ENCODE peak calls at places on chromosomes 4 and X, in five cellular contexts. N, Y, F, P and V are unnamed samples.

GRCh38 chrX:154458116-154458953 is at the start of gene PLXNA3:
- DNase-seq in N (no peak), Y (peak), F (no peak), P (no peak), V (peak)

GRCh38 chr4:8818063-8818881 is 53.4 kb downstream of the HMX1 start:
- DNase-seq in N (no peak), Y (no peak), F (no peak), P (no peak), V (peak)

GRCh38 chr4:80017125-80017854 is 55.7 kb downstream of the ANTXR2 start:
- DNase-seq in N (no peak), Y (no peak), F (no peak), P (no peak), V (no peak)

GRCh38 chrX:32896132-32896531 is 315.2 kb downstream of the DMD start:
- DNase-seq in N (no peak), Y (no peak), F (no peak), P (no peak), V (no peak)

GRCh38 chr4:118920247-118920646 is 31.6 kb downstream of the SYNPO2 start:
- DNase-seq in N (no peak), Y (no peak), F (no peak), P (no peak), V (no peak)

GRCh38 chrX:26557691-26558321 is 341.8 kb downstream of the MAGEB5 start:
- DNase-seq in N (no peak), Y (no peak), F (no peak), P (no peak), V (peak)

GRCh38 chr4:6499241-6499605 is 26.8 kb upstream of the PPP2R2C start:
- DNase-seq in N (no peak), Y (no peak), F (no peak), P (no peak), V (no peak)

GRCh38 chr4:73831569-73831968 is 4.9 kb upstream of the CXCL6 start:
- DNase-seq in N (no peak), Y (no peak), F (no peak), P (no peak), V (no peak)

GRCh38 chr4:177728361-177729152 is 286.3 kb upstream of the AGA start:
- DNase-seq in N (peak), Y (peak), F (no peak), P (no peak), V (no peak)

GRCh38 chrX:48589482-48590162 is 7.7 kb upstream of the WDR13 start:
- DNase-seq in N (no peak), Y (peak), F (no peak), P (no peak), V (no peak)

GRCh38 chr4:123984881-123985280 is 588.3 kb downstream of the SPRY1 start:
- DNase-seq in N (no peak), Y (no peak), F (no peak), P (no peak), V (no peak)

GRCh38 chr4:83390965-83391364 is 56.3 kb upstream of the HPSE start:
- DNase-seq in N (no peak), Y (no peak), F (no peak), P (no peak), V (no peak)

GRCh38 chr4:157779084-157779483 is 393.7 kb downstream of the GASK1B start:
- DNase-seq in N (no peak), Y (no peak), F (no peak), P (no peak), V (no peak)

GRCh38 chr4:27094785-27095184 is 234.1 kb downstream of the STIM2 start:
- DNase-seq in N (no peak), Y (no peak), F (no peak), P (no peak), V (no peak)

GRCh38 chr4:67084801-67085200 is 460.5 kb downstream of the CENPC start:
- DNase-seq in N (no peak), Y (no peak), F (no peak), P (no peak), V (no peak)

GRCh38 chr4:88763075-88763474 is 65.4 kb upstream of the NAP1L5 start:
- DNase-seq in N (no peak), Y (no peak), F (no peak), P (no peak), V (no peak)

GRCh38 chr4:96352051-96352517 is 512.2 kb downstream of the PDHA2 start:
- DNase-seq in N (peak), Y (peak), F (no peak), P (no peak), V (peak)

GRCh38 chrX:57121162-57121741 is at the start of gene SPIN2B:
- DNase-seq in N (peak), Y (peak), F (peak), P (peak), V (peak)

GRCh38 chr4:151409470-151410313 is 716 bp downstream of the FHIP1A start:
- DNase-seq in N (peak), Y (no peak), F (no peak), P (no peak), V (peak)

GRCh38 chr4:83125738-83126141 is 11.2 kb upstream of the PLAC8 start:
- DNase-seq in N (no peak), Y (no peak), F (no peak), P (no peak), V (no peak)

GRCh38 chr4:143625632-143626031 is 74.8 kb downstream of the FREM3 start:
- DNase-seq in N (no peak), Y (no peak), F (no peak), P (no peak), V (no peak)

GRCh38 chr4:139035650-139036049 is 20.1 kb downstream of the NOCT start:
- DNase-seq in N (no peak), Y (no peak), F (no peak), P (no peak), V (no peak)

GRCh38 chr4:78691333-78691732 is 84.8 kb upstream of the BMP2K start:
- DNase-seq in N (no peak), Y (peak), F (no peak), P (no peak), V (no peak)

GRCh38 chr4:171130126-171130801 is 682.9 kb upstream of the GALNTL6 start:
- DNase-seq in N (peak), Y (no peak), F (no peak), P (no peak), V (no peak)
- TF ChIP-seq ATF2 in N (no peak), Y (no peak), F (no peak), P (no peak), V (no peak)

DNA sequence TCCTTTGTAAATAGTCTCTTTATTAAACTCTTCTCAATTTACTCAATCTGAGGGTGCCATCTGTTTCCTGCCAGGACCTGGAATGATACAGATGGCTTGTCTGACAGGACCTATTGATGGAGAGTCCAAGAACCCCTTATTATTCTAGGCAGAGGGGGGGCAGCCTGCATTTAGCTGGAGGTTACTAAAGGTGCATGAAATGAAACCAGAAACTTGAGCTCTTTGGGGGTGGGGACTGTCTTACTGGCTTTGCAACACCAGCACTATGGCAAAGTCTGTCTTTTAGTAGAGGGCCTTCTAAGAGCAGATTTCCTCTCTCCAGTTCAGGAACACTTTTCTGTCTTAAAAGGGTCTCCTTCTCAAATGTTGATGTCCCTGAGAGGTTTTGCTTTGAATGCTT is 162.4 kb upstream of the MED14 start:
- DNase-seq in N (no peak), Y (no peak), F (no peak), P (no peak), V (no peak)
- TF ChIP-seq ATF2 in N (no peak), Y (no peak), F (no peak), P (no peak), V (no peak)

GRCh38 chr4:155532373-155532772 is 134.3 kb upstream of the GUCY1A1 start:
- DNase-seq in N (no peak), Y (no peak), F (no peak), P (no peak), V (no peak)
- TF ChIP-seq ATF2 in N (no peak), Y (no peak), F (no peak), P (no peak), V (no peak)

GRCh38 chrX:39674771-39675553 is 422.8 kb downstream of the BCOR start:
- DNase-seq in N (no peak), Y (no peak), F (no peak), P (no peak), V (no peak)
- TF ChIP-seq ATF2 in N (no peak), Y (no peak), F (no peak), P (no peak), V (no peak)

DNA sequence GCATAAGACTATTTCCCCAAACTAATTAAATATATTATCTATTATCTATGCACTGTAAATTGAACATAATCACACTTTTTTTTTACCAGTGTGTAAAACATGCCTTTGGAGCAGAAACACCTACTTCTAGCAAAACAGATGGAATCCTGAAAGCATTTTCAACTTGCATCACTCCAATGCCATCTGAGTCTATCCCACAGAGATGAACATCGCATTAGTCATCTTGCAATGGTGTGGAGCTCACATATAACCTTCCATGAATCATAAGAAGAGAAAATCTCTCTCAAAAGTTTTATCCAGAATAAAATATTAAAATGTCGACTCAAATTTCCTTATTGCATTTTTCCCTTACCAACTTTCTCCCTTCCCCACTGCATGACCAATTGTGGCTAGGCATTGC is 406.7 kb upstream of the ACTRT1 start:
- DNase-seq in N (no peak), Y (no peak), F (no peak), P (no peak), V (no peak)
- TF ChIP-seq ATF2 in N (no peak), Y (no peak), F (no peak), P (no peak), V (no peak)

GRCh38 chrX:16934212-16934611 is 12.2 kb upstream of the REPS2 start:
- DNase-seq in N (no peak), Y (no peak), F (no peak), P (no peak), V (no peak)

GRCh38 chrX:16931855-16932254 is 14.6 kb upstream of the REPS2 start:
- DNase-seq in N (no peak), Y (no peak), F (no peak), P (no peak), V (no peak)

GRCh38 chrX:16924631-16925239 is 21.7 kb upstream of the REPS2 start:
- DNase-seq in N (no peak), Y (no peak), F (no peak), P (no peak), V (no peak)

GRCh38 chrX:16931371-16931770 is 15.1 kb upstream of the REPS2 start:
- DNase-seq in N (no peak), Y (peak), F (no peak), P (no peak), V (no peak)

DNA sequence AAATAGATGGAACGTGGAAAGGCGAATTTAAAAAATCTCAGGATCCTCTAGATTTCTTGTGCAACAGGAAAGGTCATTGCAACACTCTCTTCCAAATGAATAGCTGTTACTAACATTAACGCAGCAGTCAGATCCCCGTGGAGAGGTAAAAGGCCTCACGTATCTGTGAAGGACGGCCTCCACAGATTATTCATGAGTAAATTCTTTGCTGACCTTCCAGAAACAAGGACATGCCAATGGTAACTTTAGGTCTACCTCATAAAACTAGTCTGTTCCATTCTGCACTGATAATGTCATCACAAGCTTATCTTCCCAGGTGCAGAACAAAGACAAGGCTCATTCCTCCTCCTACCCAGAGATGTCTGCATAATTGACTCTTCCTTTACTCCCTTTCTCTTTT is 16.1 kb upstream of the REPS2 start:
- DNase-seq in N (no peak), Y (peak), F (no peak), P (no peak), V (no peak)
- TF ChIP-seq ATF2 in N (no peak), Y (no peak), F (no peak), P (no peak), V (no peak)

DNA sequence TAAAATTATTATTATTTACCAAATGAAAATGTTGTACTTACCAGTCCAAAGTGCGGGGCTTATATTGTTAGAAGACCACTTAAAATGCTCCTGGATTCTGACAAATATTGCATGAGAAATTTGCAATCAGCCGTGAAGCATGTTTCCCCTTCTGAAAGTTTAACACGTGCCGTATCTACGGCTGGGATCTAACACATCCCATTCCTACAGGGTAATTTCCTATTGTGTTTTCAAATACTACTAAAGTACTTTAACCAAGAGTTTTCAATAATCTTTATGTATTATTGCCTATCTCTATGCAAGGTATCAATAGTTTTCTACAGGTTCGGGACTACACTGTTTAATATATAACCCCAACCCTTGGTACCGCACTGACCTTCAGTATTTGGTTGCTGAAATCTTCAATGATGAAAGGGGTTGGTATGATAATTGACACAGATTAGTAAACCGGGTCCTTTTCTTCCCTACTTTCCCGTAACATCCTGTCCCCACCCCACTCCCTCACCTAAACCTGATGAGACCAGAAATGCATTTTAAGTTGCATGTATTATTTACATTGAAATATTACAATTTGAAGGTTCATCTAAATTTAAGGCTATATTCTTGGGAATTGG is 795 bp upstream of the BRWD3 start:
- DNase-seq in N (no peak), Y (peak), F (no peak), P (no peak), V (no peak)
- TF ChIP-seq ATF2 in N (no peak), Y (no peak), F (no peak), P (no peak), V (no peak)

GRCh38 chr4:71322425-71322824 is 16.4 kb upstream of the SLC4A4 start:
- DNase-seq in N (no peak), Y (no peak), F (no peak), P (no peak), V (no peak)
- TF ChIP-seq ATF2 in N (no peak), Y (no peak), F (no peak), P (no peak), V (no peak)

GRCh38 chr4:164904336-164904735 is 27.4 kb downstream of the APELA start:
- DNase-seq in N (no peak), Y (no peak), F (no peak), P (no peak), V (no peak)

GRCh38 chr4:164902608-164903007 is 25.6 kb downstream of the APELA start:
- DNase-seq in N (no peak), Y (no peak), F (no peak), P (no peak), V (no peak)

GRCh38 chr4:164906368-164906767 is 29.4 kb downstream of the APELA start:
- DNase-seq in N (no peak), Y (no peak), F (no peak), P (no peak), V (no peak)

DNA sequence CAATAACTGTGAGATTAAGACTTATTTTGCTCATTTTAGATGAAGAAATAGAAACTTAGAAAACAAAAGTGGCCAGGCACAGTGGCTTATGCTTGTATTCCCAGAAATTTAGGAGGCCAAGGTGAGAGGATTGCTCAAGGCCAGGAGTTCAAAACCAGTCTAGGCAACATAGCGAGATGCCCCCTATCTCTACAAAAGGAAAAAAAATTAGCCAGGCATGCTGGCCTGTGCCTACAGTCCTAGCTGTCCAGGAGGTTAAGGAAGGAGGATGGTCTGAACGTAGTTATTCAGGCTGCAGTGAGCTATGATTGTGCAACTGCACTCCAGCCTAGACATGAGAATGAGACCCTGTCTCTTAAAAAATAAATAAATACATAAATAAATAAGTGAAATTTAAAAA is 28.0 kb downstream of the APELA start:
- DNase-seq in N (no peak), Y (no peak), F (no peak), P (no peak), V (no peak)
- TF ChIP-seq ATF2 in N (no peak), Y (no peak), F (no peak), P (no peak), V (no peak)